ENCODE peak calls at places on chromosomes 11 and 22, in five cellular contexts. One of them, this sample, is unnamed.

GRCh38 chr22:39216143-39216490 is 28.7 kb downstream of the PDGFB start:
- DNase-seq in hypothalamus: no peak
- DNase-seq in ACHN: no peak
- DNase-seq in SK-MEL-5: no peak
- DNase-seq in NCI-H1092: no peak
- DNase-seq in this sample: no peak

GRCh38 chr11:65973439-65974110 is 12.0 kb downstream of the SART1 start:
- DNase-seq in ACHN: no peak
- DNase-seq in NCI-H1092: no peak
- DNase-seq in SK-MEL-5: no peak
- DNase-seq in hypothalamus: no peak
- DNase-seq in this sample: peak; percentile 1

GRCh38 chr22:23242473-23243001 is 62.2 kb downstream of the BCR start:
- DNase-seq in ACHN: no peak
- DNase-seq in NCI-H1092: no peak
- DNase-seq in SK-MEL-5: no peak
- DNase-seq in hypothalamus: no peak
- DNase-seq in this sample: no peak

GRCh38 chr22:28283025-28283654 is 364.1 kb upstream of the PITPNB start:
- DNase-seq in NCI-H1092: no peak
- DNase-seq in SK-MEL-5: no peak
- DNase-seq in ACHN: no peak
- DNase-seq in hypothalamus: no peak
- DNase-seq in this sample: no peak

GRCh38 chr22:39873963-39874362 is 19.6 kb downstream of the ENTHD1 start:
- DNase-seq in NCI-H1092: no peak
- DNase-seq in SK-MEL-5: peak; percentile 93
- DNase-seq in ACHN: no peak
- DNase-seq in hypothalamus: no peak
- DNase-seq in this sample: no peak

GRCh38 chr11:122115520-122116343 is at the start of gene BLID:
- DNase-seq in ACHN: peak; percentile 35
- DNase-seq in NCI-H1092: no peak
- DNase-seq in SK-MEL-5: peak; percentile 91
- DNase-seq in hypothalamus: no peak
- DNase-seq in this sample: no peak

GRCh38 chr22:30000566-30000965 is 79.7 kb upstream of the HORMAD2 start:
- DNase-seq in SK-MEL-5: no peak
- DNase-seq in hypothalamus: no peak
- DNase-seq in ACHN: no peak
- DNase-seq in NCI-H1092: no peak
- DNase-seq in this sample: peak; percentile 42

GRCh38 chr11:126062679-126063509 is at the start of gene CDON:
- DNase-seq in NCI-H1092: peak; percentile 96
- DNase-seq in hypothalamus: peak; percentile 80
- DNase-seq in ACHN: peak; percentile 91
- DNase-seq in SK-MEL-5: peak; percentile 89
- DNase-seq in this sample: peak; percentile 91

GRCh38 chr11:57015679-57016078 is 27.0 kb downstream of the OR5AK2 start:
- DNase-seq in NCI-H1092: no peak
- DNase-seq in SK-MEL-5: no peak
- DNase-seq in ACHN: no peak
- DNase-seq in hypothalamus: no peak
- DNase-seq in this sample: no peak

GRCh38 chr11:34602245-34602644 is 18.6 kb upstream of the EHF start:
- DNase-seq in ACHN: no peak
- DNase-seq in NCI-H1092: no peak
- DNase-seq in hypothalamus: no peak
- DNase-seq in SK-MEL-5: no peak
- DNase-seq in this sample: no peak